ENCODE peak calls at places on chromosomes 7 and 10, in six cellular contexts. One of them, this sample, is unnamed.

GRCh38 chr7:101841328-101841727 is 23.9 kb downstream of the CUX1 start:
- DNase-seq in A549: no peak
- DNase-seq in HEK293T: no peak
- DNase-seq in HepG2: no peak
- DNase-seq in GM12878: no peak
- DNase-seq in K562: no peak
- DNase-seq in this sample: no peak

GRCh38 chr7:3430588-3430987 is 129.5 kb downstream of the SDK1 start:
- DNase-seq in A549: no peak
- DNase-seq in HEK293T: no peak
- DNase-seq in HepG2: no peak
- DNase-seq in GM12878: no peak
- DNase-seq in K562: no peak
- DNase-seq in this sample: no peak

GRCh38 chr10:36492590-36493510 is 632.5 kb upstream of the ANKRD30A start:
- DNase-seq in A549: no peak
- DNase-seq in HEK293T: no peak
- DNase-seq in HepG2: no peak
- DNase-seq in GM12878: no peak
- DNase-seq in K562: no peak
- DNase-seq in this sample: peak; percentile 84

GRCh38 chr7:78301361-78301760 is 502.8 kb downstream of the PHTF2 start:
- DNase-seq in A549: no peak
- DNase-seq in HEK293T: no peak
- DNase-seq in HepG2: no peak
- DNase-seq in GM12878: no peak
- DNase-seq in K562: no peak
- DNase-seq in this sample: peak; percentile 56

GRCh38 chr7:87518735-87519134 is 43.3 kb upstream of the ABCB4 start:
- DNase-seq in A549: no peak
- DNase-seq in HEK293T: no peak
- DNase-seq in HepG2: no peak
- DNase-seq in GM12878: no peak
- DNase-seq in K562: no peak
- DNase-seq in this sample: no peak

GRCh38 chr7:29609162-29610030 is 45.8 kb downstream of the PRR15 start:
- DNase-seq in A549: peak; percentile 62
- DNase-seq in HEK293T: peak; percentile 72
- DNase-seq in HepG2: peak; percentile 30
- DNase-seq in GM12878: no peak
- DNase-seq in K562: peak; percentile 65
- DNase-seq in this sample: no peak

GRCh38 chr10:49791100-49791499 is 29.0 kb upstream of the OGDHL start:
- DNase-seq in A549: no peak
- DNase-seq in HEK293T: no peak
- DNase-seq in HepG2: no peak
- DNase-seq in GM12878: no peak
- DNase-seq in K562: no peak
- DNase-seq in this sample: no peak

GRCh38 chr7:45057853-45058252 is 30.9 kb downstream of the NACAD start:
- DNase-seq in A549: no peak
- DNase-seq in HEK293T: peak; percentile 1
- DNase-seq in HepG2: no peak
- DNase-seq in GM12878: no peak
- DNase-seq in K562: no peak
- DNase-seq in this sample: no peak

GRCh38 chr7:157276731-157277562 is 59.9 kb upstream of the DNAJB6 start:
- DNase-seq in A549: no peak
- DNase-seq in HEK293T: peak; percentile 12
- DNase-seq in HepG2: no peak
- DNase-seq in GM12878: no peak
- DNase-seq in K562: peak; percentile 32
- DNase-seq in this sample: peak; percentile 51

GRCh38 chr7:87413029-87413428 is 62.5 kb downstream of the ABCB4 start:
- DNase-seq in A549: no peak
- DNase-seq in HEK293T: no peak
- DNase-seq in HepG2: no peak
- DNase-seq in GM12878: no peak
- DNase-seq in K562: no peak
- DNase-seq in this sample: peak; percentile 82

GRCh38 chr10:3192856-3193635 is 20.5 kb upstream of the PITRM1 start:
- DNase-seq in A549: peak; percentile 64
- DNase-seq in HEK293T: peak; percentile 48
- DNase-seq in HepG2: peak; percentile 29
- DNase-seq in GM12878: no peak
- DNase-seq in K562: peak; percentile 67
- DNase-seq in this sample: peak; percentile 73

GRCh38 chr7:116328161-116328560 is 117.8 kb downstream of the TES start:
- DNase-seq in A549: no peak
- DNase-seq in HEK293T: no peak
- DNase-seq in HepG2: no peak
- DNase-seq in GM12878: no peak
- DNase-seq in K562: no peak
- DNase-seq in this sample: no peak

GRCh38 chr7:8274589-8274988 is 12.6 kb upstream of the ICA1 start:
- DNase-seq in A549: no peak
- DNase-seq in HEK293T: no peak
- DNase-seq in HepG2: no peak
- DNase-seq in GM12878: no peak
- DNase-seq in K562: no peak
- DNase-seq in this sample: no peak

GRCh38 chr10:96416643-96417042 is 57.8 kb upstream of the OPALIN start:
- DNase-seq in A549: no peak
- DNase-seq in HEK293T: no peak
- DNase-seq in HepG2: peak; percentile 76
- DNase-seq in GM12878: no peak
- DNase-seq in K562: no peak
- DNase-seq in this sample: no peak

GRCh38 chr10:46020871-46021553 is 9.4 kb downstream of the NCOA4 start:
- DNase-seq in A549: no peak
- DNase-seq in HEK293T: no peak
- DNase-seq in HepG2: peak; percentile 92
- DNase-seq in GM12878: no peak
- DNase-seq in K562: no peak
- DNase-seq in this sample: peak; percentile 89

GRCh38 chr7:155090647-155091046 is 20.5 kb downstream of the HTR5A start:
- DNase-seq in A549: no peak
- DNase-seq in HEK293T: no peak
- DNase-seq in HepG2: no peak
- DNase-seq in GM12878: no peak
- DNase-seq in K562: no peak
- DNase-seq in this sample: no peak

GRCh38 chr7:87330316-87330715 is 15.1 kb upstream of the CROT start:
- DNase-seq in A549: no peak
- DNase-seq in HEK293T: no peak
- DNase-seq in HepG2: no peak
- DNase-seq in GM12878: no peak
- DNase-seq in K562: no peak
- DNase-seq in this sample: no peak

GRCh38 chr7:36284470-36284869 is 105.2 kb upstream of the ANLN start:
- DNase-seq in A549: no peak
- DNase-seq in HEK293T: no peak
- DNase-seq in HepG2: no peak
- DNase-seq in GM12878: no peak
- DNase-seq in K562: no peak
- DNase-seq in this sample: no peak

GRCh38 chr7:136847858-136848257 is 20.6 kb upstream of the CHRM2 start:
- DNase-seq in A549: no peak
- DNase-seq in HEK293T: no peak
- DNase-seq in HepG2: no peak
- DNase-seq in GM12878: no peak
- DNase-seq in K562: no peak
- DNase-seq in this sample: no peak

GRCh38 chr7:121440857-121441503 is 44.9 kb upstream of the FAM3C start:
- DNase-seq in A549: no peak
- DNase-seq in HEK293T: no peak
- DNase-seq in HepG2: no peak
- DNase-seq in GM12878: no peak
- DNase-seq in K562: peak; percentile 29
- DNase-seq in this sample: no peak

GRCh38 chr10:112728997-112729396 is 221.1 kb upstream of the TCF7L2 start:
- DNase-seq in A549: no peak
- DNase-seq in HEK293T: no peak
- DNase-seq in HepG2: no peak
- DNase-seq in GM12878: no peak
- DNase-seq in K562: no peak
- DNase-seq in this sample: no peak

DNA sequence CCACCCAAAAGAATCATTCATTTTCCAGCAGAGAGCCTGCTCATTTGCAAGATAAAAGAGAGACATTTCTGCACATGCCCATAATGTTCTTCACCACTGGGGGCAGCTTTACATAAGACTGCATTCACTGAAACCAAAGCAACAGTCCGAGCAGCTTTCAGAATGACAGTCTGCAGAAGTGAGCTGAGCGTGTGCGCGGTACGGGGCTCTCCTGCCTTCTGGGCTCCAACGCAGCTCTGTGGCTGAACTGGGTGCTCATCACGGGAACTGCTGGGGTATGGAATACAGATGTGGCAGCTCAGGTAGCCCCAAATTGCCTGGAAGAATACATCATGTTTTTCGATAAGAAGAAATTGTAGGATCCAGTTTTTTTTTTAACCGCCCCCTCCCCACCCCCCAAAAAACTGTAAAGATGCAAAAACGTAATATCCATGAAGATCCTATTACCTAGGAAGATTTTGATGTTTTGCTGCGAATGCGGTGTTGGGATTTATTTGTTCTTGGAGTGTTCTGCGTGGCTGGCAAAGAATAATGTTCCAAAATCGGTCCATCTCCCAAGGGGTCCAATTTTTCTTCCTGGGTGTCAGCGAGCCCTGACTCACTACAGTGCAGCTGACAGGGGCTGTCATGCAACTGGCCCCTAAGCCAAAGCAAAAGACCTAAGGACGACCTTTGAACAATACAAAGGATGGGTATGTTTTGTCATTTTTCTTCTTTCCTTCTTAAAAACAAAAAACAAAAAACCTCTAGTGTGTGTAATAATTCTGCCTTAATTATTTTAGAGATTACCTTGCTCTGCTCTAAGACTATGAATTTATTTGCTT is at the start of gene LRRTM3:
- DNase-seq in A549: peak; percentile 47
- DNase-seq in HEK293T: peak; percentile 76
- DNase-seq in HepG2: peak; percentile 56
- DNase-seq in GM12878: peak; percentile 20
- DNase-seq in K562: peak; percentile 18
- DNase-seq in this sample: peak; percentile 73
- TF ChIP-seq BHLHE40 in A549: no peak
- TF ChIP-seq BHLHE40 in HEK293T: no peak
- TF ChIP-seq BHLHE40 in HepG2: no peak
- TF ChIP-seq BHLHE40 in GM12878: peak; percentile 35
- TF ChIP-seq BHLHE40 in K562: no peak
- TF ChIP-seq BHLHE40 in this sample: no peak

DNA sequence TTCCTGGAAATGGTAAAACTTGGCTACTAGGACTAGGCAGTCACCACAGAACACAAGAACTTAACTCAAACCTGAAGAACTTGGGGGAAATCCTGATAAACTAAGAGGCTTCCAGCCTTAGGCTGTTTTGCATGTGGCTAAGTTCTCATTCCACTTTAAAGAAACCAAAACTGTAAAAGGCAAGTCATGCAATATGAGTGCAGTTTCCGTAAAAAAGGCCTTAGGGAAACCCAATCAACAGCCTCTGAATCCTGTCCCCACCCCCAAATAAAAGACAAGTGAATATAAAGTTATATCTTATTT is 95.1 kb downstream of the USP6NL start:
- DNase-seq in A549: no peak
- DNase-seq in HEK293T: no peak
- DNase-seq in HepG2: no peak
- DNase-seq in GM12878: peak; percentile 67
- DNase-seq in K562: no peak
- DNase-seq in this sample: no peak
- TF ChIP-seq BHLHE40 in A549: no peak
- TF ChIP-seq BHLHE40 in HEK293T: no peak
- TF ChIP-seq BHLHE40 in HepG2: no peak
- TF ChIP-seq BHLHE40 in GM12878: no peak
- TF ChIP-seq BHLHE40 in K562: no peak
- TF ChIP-seq BHLHE40 in this sample: no peak

DNA sequence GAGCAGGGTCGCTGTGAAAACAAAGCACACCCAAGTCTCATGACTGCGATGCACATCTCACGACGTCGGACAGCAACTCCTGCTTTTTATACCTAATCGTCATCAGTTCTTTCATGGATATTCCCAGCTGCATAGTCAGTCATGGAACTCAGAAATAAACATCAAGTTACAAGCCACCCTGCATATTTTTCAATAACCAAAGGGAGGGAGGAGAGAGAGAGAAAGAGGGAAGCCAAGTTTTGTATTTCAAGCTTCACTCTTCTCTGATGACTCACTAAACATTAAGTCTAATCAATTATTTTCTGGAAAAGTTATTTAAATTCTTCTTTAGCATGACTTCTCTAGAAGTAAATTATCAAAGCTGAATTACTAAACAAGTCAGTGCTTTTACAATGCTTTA is 49.0 kb downstream of the GSDME start:
- DNase-seq in A549: no peak
- DNase-seq in HEK293T: no peak
- DNase-seq in HepG2: no peak
- DNase-seq in GM12878: no peak
- DNase-seq in K562: no peak
- DNase-seq in this sample: peak; percentile 85
- TF ChIP-seq BHLHE40 in A549: no peak
- TF ChIP-seq BHLHE40 in HEK293T: no peak
- TF ChIP-seq BHLHE40 in HepG2: no peak
- TF ChIP-seq BHLHE40 in GM12878: no peak
- TF ChIP-seq BHLHE40 in K562: no peak
- TF ChIP-seq BHLHE40 in this sample: no peak

GRCh38 chr7:110620336-110620735 is 470.6 kb upstream of the LRRN3 start:
- DNase-seq in A549: no peak
- DNase-seq in HEK293T: no peak
- DNase-seq in HepG2: no peak
- DNase-seq in GM12878: no peak
- DNase-seq in K562: no peak
- DNase-seq in this sample: no peak

GRCh38 chr7:110623436-110623835 is 467.5 kb upstream of the LRRN3 start:
- DNase-seq in A549: no peak
- DNase-seq in HEK293T: no peak
- DNase-seq in HepG2: no peak
- DNase-seq in GM12878: no peak
- DNase-seq in K562: no peak
- DNase-seq in this sample: no peak

DNA sequence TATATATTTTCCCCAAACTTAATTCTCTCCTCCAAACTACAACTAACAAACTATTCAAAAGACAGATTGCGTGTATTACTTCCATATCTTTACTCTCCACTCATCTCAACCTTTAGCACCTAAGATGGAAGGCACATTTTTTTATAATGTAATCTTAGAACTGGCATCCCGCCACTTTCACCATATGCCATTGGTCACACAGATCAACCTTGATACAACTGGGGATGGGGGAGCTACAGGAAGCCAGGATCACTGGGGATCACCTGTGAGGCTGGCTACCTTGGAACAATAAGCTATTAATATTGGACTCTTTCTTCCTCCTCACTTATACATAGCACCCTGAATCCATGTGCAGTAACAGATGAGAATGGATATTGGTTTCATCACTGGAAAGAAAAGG is 469.6 kb upstream of the LRRN3 start:
- DNase-seq in A549: no peak
- DNase-seq in HEK293T: no peak
- DNase-seq in HepG2: no peak
- DNase-seq in GM12878: no peak
- DNase-seq in K562: no peak
- DNase-seq in this sample: no peak
- TF ChIP-seq BHLHE40 in A549: no peak
- TF ChIP-seq BHLHE40 in HEK293T: no peak
- TF ChIP-seq BHLHE40 in HepG2: no peak
- TF ChIP-seq BHLHE40 in GM12878: no peak
- TF ChIP-seq BHLHE40 in K562: no peak
- TF ChIP-seq BHLHE40 in this sample: no peak

GRCh38 chr7:30698481-30698880 is 16.2 kb upstream of the CRHR2 start:
- DNase-seq in A549: no peak
- DNase-seq in HEK293T: no peak
- DNase-seq in HepG2: no peak
- DNase-seq in GM12878: no peak
- DNase-seq in K562: no peak
- DNase-seq in this sample: no peak
- TF ChIP-seq BHLHE40 in A549: no peak
- TF ChIP-seq BHLHE40 in HEK293T: no peak
- TF ChIP-seq BHLHE40 in HepG2: no peak
- TF ChIP-seq BHLHE40 in GM12878: no peak
- TF ChIP-seq BHLHE40 in K562: no peak
- TF ChIP-seq BHLHE40 in this sample: no peak

This sample was measured in IMR-90.